ENCODE peak calls at places on chromosome 10, in seven cellular contexts. K, F, O, M, Z, A and Q are unnamed samples.

GRCh38 chr10:52615756-52616419 is 156.7 kb downstream of the MBL2 start:
- DNase-seq in K (no peak), F (no peak), O (no peak), M (no peak), Z (no peak), A (no peak), Q (peak)

GRCh38 chr10:18658301-18658991 is 785 bp upstream of the ARL5B start:
- DNase-seq in K (no peak), F (peak), O (no peak), M (peak), Z (peak), A (no peak), Q (peak)

GRCh38 chr10:121694966-121695340 is 96.7 kb upstream of the FGFR2 start:
- DNase-seq in K (no peak), F (no peak), O (no peak), M (no peak), Z (no peak), A (no peak), Q (no peak)

GRCh38 chr10:83518779-83519178 is 620.5 kb upstream of the GHITM start:
- DNase-seq in K (no peak), F (no peak), O (no peak), M (no peak), Z (no peak), A (no peak), Q (no peak)

GRCh38 chr10:110074986-110075664 is 67.3 kb downstream of the ADD3 start:
- DNase-seq in K (no peak), F (peak), O (no peak), M (peak), Z (no peak), A (no peak), Q (peak)

GRCh38 chr10:63055705-63056104 is 77.4 kb upstream of the NRBF2 start:
- DNase-seq in K (no peak), F (no peak), O (no peak), M (no peak), Z (no peak), A (no peak), Q (no peak)

GRCh38 chr10:131810036-131810804 is 90.6 kb upstream of the PPP2R2D start:
- DNase-seq in K (no peak), F (no peak), O (no peak), M (no peak), Z (no peak), A (no peak), Q (no peak)

GRCh38 chr10:117074621-117075020 is 63.4 kb downstream of the VAX1 start:
- DNase-seq in K (peak), F (no peak), O (no peak), M (no peak), Z (peak), A (no peak), Q (no peak)

GRCh38 chr10:482848-483247 is 206.6 kb downstream of the DIP2C start:
- DNase-seq in K (no peak), F (no peak), O (no peak), M (no peak), Z (no peak), A (no peak), Q (no peak)

GRCh38 chr10:119139464-119140067 is 25.9 kb downstream of the SFXN4 start:
- DNase-seq in K (peak), F (peak), O (no peak), M (peak), Z (no peak), A (no peak), Q (no peak)

GRCh38 chr10:48476279-48476982 is 128.4 kb downstream of the ARHGAP22 start:
- DNase-seq in K (no peak), F (peak), O (no peak), M (peak), Z (no peak), A (no peak), Q (no peak)

GRCh38 chr10:67259319-67259929 is 333.6 kb downstream of the LRRTM3 start:
- DNase-seq in K (no peak), F (no peak), O (no peak), M (no peak), Z (no peak), A (no peak), Q (no peak)

GRCh38 chr10:79101560-79101971 is 32.8 kb downstream of the ZMIZ1 start:
- DNase-seq in K (no peak), F (no peak), O (peak), M (no peak), Z (no peak), A (no peak), Q (no peak)

GRCh38 chr10:8057636-8058273 is 3.3 kb downstream of the GATA3 start:
- DNase-seq in K (no peak), F (no peak), O (no peak), M (no peak), Z (no peak), A (no peak), Q (no peak)

DNA sequence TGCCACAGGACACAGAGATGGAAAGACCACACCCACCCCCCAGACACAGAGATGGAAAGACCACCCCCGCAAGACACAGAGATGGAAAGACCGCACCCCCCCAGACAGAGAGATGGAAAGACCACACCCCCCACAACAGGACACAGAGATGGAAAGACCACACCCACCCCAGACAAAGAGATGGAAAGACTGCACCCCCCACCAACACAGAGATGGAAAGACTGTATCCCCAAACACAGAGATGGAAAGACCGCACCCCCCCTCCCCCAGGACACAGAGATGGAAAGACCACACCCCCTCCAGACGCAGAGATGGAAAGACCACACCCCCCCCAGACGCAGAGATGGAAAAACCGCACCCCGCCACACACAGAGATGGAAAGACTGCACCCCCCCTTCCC is 8.0 kb downstream of the ZNF511 start:
- DNase-seq in K (no peak), F (no peak), O (no peak), M (no peak), Z (no peak), A (no peak), Q (no peak)
- TF ChIP-seq CTCF in K (no peak), F (no peak), O (no peak), M (no peak), Z (no peak), A (no peak), Q (no peak)

GRCh38 chr10:24505759-24506158 is 217.9 kb downstream of the ARHGAP21 start:
- DNase-seq in K (no peak), F (no peak), O (no peak), M (peak), Z (no peak), A (no peak), Q (peak)

GRCh38 chr10:24501312-24501711 is 222.4 kb downstream of the ARHGAP21 start:
- DNase-seq in K (no peak), F (no peak), O (no peak), M (no peak), Z (no peak), A (no peak), Q (no peak)

DNA sequence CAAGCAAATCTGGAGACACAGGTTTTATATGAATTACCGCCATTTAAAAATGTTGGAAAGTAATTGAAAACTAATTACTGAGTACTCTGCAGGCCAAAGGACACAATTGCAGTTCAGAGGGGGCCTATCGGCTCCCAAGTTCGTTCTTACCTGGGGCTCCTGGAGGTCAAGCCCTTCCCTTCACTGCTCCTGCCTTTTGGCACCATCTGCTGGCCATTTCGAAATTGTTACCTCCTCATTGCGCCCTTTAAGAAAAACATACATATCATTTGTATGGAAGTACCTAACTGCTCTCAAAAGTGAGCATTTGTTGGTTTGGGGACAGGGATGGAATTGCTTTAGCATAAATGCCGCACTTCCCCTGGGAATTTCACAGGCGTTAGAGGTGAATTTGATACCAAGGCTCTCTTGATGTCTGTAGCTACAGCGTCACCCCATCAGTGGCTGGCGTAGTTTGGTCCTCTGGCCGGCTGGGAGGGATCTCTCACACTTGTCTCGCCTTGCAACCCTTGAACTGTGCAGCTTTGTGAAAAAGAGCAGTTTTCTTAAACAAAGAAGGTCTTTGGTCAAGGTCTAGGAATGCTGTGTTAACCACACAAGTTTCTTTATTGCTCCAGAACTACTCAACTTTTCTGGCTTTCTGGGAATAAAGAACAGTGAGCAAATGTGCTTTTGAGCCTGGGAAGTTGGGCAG is 219.9 kb downstream of the ARHGAP21 start:
- DNase-seq in K (peak), F (peak), O (no peak), M (peak), Z (peak), A (no peak), Q (peak)
- H3K4me3 ChIP-seq in K (no peak), F (no peak), O (no peak), M (no peak), Z (no peak), A (no peak), Q (no peak)

DNA sequence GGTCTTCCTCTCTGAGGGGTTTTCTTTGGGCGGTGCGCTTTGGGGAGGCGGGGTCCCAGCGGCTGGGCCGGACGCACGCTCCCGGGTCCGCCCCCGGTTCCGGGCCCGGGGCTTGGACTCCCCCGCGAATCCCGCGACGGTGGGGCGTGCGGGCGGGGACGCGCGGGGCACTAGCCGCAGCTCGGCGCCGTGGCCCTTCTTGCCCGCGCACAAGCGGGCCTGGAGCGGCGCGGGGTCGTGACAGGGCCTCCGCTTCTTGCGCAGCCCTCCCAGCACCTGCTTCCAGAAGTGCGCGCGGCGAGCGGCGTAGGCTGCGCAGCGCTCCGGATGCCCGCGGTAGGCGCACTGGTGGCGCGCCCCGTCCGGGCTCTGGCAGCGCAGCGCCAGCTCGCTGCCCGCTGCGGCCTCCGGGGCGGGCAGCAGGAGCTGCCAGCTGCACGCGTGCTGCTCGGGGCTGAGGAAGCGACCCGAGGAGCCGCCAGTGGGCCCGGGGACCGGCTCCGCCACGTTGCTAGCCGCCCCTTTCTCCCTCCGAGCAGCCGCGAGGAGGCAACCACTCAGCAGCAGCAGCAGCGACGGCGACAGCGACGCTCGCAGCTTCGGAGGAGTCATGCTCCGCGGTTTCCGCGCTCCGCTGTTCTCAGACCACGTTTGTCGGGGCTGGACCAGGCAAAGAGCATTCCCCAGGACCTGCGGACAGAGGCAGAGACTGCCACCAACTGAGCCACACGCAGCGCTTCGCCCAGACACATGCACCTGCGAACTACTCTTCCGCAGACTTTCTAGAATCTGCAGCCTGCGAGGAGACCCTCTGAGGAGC is 718 bp downstream of the FGFBP3 start:
- DNase-seq in K (peak), F (peak), O (peak), M (peak), Z (peak), A (peak), Q (peak)
- TF ChIP-seq CTCF in K (peak), F (peak), O (peak), M (peak), Z (peak), A (no peak), Q (peak)

GRCh38 chr10:47405829-47406547 is 21.9 kb upstream of the ZNF488 start:
- DNase-seq in K (no peak), F (no peak), O (no peak), M (no peak), Z (no peak), A (no peak), Q (no peak)

GRCh38 chr10:47408606-47409005 is 24.5 kb upstream of the ZNF488 start:
- DNase-seq in K (no peak), F (no peak), O (no peak), M (no peak), Z (no peak), A (no peak), Q (no peak)

GRCh38 chr10:47406548-47406869 is 22.4 kb upstream of the ZNF488 start:
- DNase-seq in K (no peak), F (no peak), O (no peak), M (no peak), Z (no peak), A (no peak), Q (no peak)

GRCh38 chr10:47404937-47405336 is 20.8 kb upstream of the ZNF488 start:
- DNase-seq in K (no peak), F (no peak), O (no peak), M (no peak), Z (no peak), A (no peak), Q (no peak)

DNA sequence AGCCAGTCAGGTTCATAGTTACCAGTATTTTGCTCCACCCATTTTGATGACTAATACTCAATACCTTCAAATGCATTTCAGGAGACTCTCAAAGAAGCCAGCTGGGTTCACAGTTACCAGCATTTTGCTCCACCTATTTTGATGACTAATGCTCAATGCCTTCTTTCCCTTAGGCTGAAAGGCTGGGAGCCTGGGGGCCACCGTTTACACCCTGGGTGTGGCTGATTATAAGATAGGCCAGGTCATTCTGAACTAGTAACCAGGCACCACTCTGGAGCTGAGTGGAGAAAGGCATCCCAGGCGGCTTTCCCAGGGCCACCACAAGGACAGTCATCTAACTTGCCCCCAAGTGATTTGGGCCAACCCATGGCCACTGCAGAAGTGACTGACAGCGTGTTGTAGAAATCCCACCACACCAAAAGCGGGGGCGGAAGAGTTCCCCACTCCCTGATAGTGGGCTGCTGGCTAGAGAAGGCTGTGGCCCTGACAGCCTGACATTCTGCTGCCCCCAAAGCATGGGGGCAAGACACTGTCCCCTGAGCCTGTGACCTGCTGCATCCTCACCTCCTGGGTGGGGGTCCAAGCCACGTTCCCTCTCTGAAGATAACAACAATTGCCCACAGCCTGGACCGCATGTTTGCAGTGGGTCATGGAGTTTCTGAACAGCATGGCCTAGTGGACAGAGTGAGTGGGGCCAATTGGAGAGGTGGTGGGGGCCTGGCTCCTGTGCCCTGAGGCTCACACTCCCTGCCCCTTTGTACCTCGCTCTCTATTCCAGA is 23.0 kb upstream of the ZNF488 start:
- DNase-seq in K (peak), F (peak), O (no peak), M (peak), Z (no peak), A (no peak), Q (peak)
- H3K4me3 ChIP-seq in K (peak), F (no peak), O (no peak), M (no peak), Z (no peak), A (no peak), Q (no peak)

DNA sequence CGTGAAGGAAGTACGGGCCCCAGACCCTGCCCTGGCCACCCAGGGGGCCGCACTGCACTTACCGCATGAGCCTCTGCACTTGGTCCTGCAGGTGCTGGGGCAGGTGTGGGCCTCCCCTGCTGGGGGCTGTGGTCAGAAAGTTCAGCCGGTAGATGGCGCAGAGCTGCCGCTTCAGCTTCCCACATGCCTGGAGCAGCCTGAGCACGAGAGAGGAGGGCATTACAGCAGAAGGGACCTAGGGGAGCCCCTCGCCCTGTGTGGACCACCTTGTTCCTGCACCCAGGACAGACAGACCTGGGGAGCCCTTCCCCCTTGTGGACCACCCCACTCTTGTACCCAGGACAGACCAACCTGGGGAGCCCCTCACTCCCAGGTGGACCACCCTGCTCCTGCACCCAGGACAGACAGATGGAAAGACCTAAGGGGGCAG is 8.7 kb upstream of the PYROXD2 start:
- DNase-seq in K (no peak), F (no peak), O (no peak), M (no peak), Z (no peak), A (no peak), Q (no peak)
- TF ChIP-seq CTCF in K (peak), F (no peak), O (no peak), M (no peak), Z (no peak), A (no peak), Q (peak)

GRCh38 chr10:13659887-13660544 is 73.3 kb downstream of the PRPF18 start:
- DNase-seq in K (no peak), F (peak), O (peak), M (peak), Z (peak), A (peak), Q (peak)
- H3K4me3 ChIP-seq in K (no peak), F (no peak), O (no peak), M (no peak), Z (no peak), A (no peak), Q (no peak)

DNA sequence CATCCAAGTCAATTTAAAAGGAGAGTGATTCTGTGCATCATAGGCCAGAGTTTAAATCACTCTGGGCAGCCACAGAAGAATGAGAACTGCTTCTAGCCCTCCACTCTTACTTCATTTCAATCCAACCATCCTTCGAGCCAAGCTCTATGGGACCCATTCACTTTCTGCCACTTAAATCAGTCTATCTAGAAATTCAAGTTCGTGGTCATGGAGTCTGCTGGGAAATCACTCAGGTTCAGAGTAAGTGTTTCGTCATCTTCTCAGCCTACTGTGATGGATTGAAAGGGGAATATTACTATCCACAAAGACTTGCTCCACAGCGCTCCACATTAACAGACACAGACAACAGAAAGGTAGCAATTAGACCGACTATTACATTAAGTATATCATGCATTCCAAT is 4.6 kb downstream of the DCLRE1C start:
- DNase-seq in K (no peak), F (peak), O (no peak), M (no peak), Z (no peak), A (no peak), Q (no peak)
- TF ChIP-seq CTCF in K (no peak), F (no peak), O (no peak), M (no peak), Z (no peak), A (no peak), Q (no peak)

DNA sequence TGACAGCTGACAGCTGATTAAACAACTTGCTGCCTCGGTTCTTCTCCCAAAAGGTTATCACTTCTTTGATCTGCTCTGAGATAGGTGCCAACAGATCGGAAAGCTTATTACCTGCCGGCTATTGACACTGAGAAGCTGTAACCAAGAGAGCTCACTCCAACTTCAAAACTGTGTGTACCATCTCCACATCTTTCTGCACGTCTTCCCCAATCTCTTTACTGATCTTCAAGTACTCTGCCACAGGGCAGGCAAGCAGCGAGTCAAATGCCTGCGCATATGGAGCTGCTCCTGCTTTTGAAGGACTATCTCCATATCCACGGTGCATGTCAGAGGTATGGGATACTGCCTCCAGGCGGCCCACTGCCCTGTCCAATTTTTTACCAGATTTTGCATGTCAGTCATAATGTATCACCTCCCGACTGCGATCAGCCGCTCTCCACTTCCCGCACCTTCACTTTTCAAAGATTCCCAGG is 352 bp upstream of the ZNF485 start:
- DNase-seq in K (no peak), F (no peak), O (no peak), M (no peak), Z (no peak), A (no peak), Q (no peak)
- H3K4me3 ChIP-seq in K (no peak), F (peak), O (peak), M (peak), Z (peak), A (peak), Q (peak)

GRCh38 chr10:128123853-128124252 is 2.4 kb downstream of the MKI67 start:
- DNase-seq in K (no peak), F (no peak), O (no peak), M (no peak), Z (no peak), A (no peak), Q (no peak)
- TF ChIP-seq CTCF in K (no peak), F (no peak), O (no peak), M (no peak), Z (no peak), A (no peak), Q (no peak)

GRCh38 chr10:61749271-61749670 is 86.5 kb downstream of the CABCOCO1 start:
- DNase-seq in K (no peak), F (peak), O (no peak), M (peak), Z (no peak), A (no peak), Q (no peak)

GRCh38 chr10:61752111-61753011 is 89.6 kb downstream of the CABCOCO1 start:
- DNase-seq in K (peak), F (peak), O (no peak), M (peak), Z (no peak), A (no peak), Q (peak)

GRCh38 chr10:61750943-61751471 is 88.3 kb downstream of the CABCOCO1 start:
- DNase-seq in K (peak), F (peak), O (peak), M (peak), Z (peak), A (peak), Q (peak)

GRCh38 chr10:61753453-61753852 is 90.7 kb downstream of the CABCOCO1 start:
- DNase-seq in K (no peak), F (no peak), O (no peak), M (no peak), Z (no peak), A (no peak), Q (no peak)

GRCh38 chr10:61751599-61751998 is 88.9 kb downstream of the CABCOCO1 start:
- DNase-seq in K (no peak), F (peak), O (no peak), M (no peak), Z (no peak), A (no peak), Q (no peak)
- H3K4me3 ChIP-seq in K (no peak), F (no peak), O (no peak), M (no peak), Z (no peak), A (no peak), Q (no peak)